ENCODE peak calls at places on chromosomes 11 and 22, in seven cellular contexts. I is H1, Z is HepG2, S is HCT116, L is K562, C is SK-N-SH, R is Panc1. Q is an unnamed sample.

GRCh38 chr11:72369786-72370185 is 64.5 kb downstream of the CLPB start:
- DNase-seq in I (no peak), Z (no peak), S (no peak), L (no peak), C (peak), R (no peak), Q (no peak)

GRCh38 chr11:34792143-34792542 is 124.0 kb downstream of the APIP start:
- DNase-seq in I (no peak), Z (no peak), S (no peak), L (peak), C (no peak), R (no peak), Q (no peak)

GRCh38 chr11:133809525-133810178 is 35.7 kb downstream of the SPATA19 start:
- DNase-seq in I (no peak), Z (no peak), S (no peak), L (no peak), C (no peak), R (no peak), Q (no peak)

GRCh38 chr11:68503792-68504191 is 43.2 kb downstream of the PPP6R3 start:
- DNase-seq in I (no peak), Z (no peak), S (no peak), L (no peak), C (no peak), R (no peak), Q (no peak)

GRCh38 chr11:111694851-111695250 is 71.3 kb downstream of the PPP2R1B start:
- DNase-seq in I (no peak), Z (no peak), S (no peak), L (no peak), C (no peak), R (no peak), Q (no peak)

GRCh38 chr11:92978226-92979111 is 9.0 kb downstream of the MTNR1B start:
- DNase-seq in I (no peak), Z (no peak), S (no peak), L (peak), C (peak), R (no peak), Q (no peak)

GRCh38 chr11:110076388-110076965 is 16.7 kb upstream of the ZC3H12C start:
- DNase-seq in I (no peak), Z (no peak), S (no peak), L (no peak), C (no peak), R (no peak), Q (no peak)

GRCh38 chr11:100869328-100869727 is 182.2 kb downstream of the ARHGAP42 start:
- DNase-seq in I (no peak), Z (no peak), S (no peak), L (no peak), C (no peak), R (no peak), Q (no peak)

GRCh38 chr11:12694182-12694531 is 19.9 kb downstream of the TEAD1 start:
- DNase-seq in I (no peak), Z (no peak), S (no peak), L (no peak), C (no peak), R (no peak), Q (no peak)

GRCh38 chr11:46039990-46040389 is 81.3 kb downstream of the PHF21A start:
- DNase-seq in I (no peak), Z (no peak), S (no peak), L (no peak), C (no peak), R (no peak), Q (no peak)

GRCh38 chr11:130403301-130403804 is 25.1 kb downstream of the ADAMTS8 start:
- DNase-seq in I (no peak), Z (no peak), S (no peak), L (no peak), C (no peak), R (peak), Q (no peak)

GRCh38 chr22:44567846-44568493 is 69.9 kb upstream of the RTL6 start:
- DNase-seq in I (no peak), Z (peak), S (peak), L (no peak), C (no peak), R (no peak), Q (no peak)

GRCh38 chr22:39558254-39558727 is 12.3 kb upstream of the CACNA1I start:
- DNase-seq in I (no peak), Z (no peak), S (no peak), L (no peak), C (peak), R (no peak), Q (no peak)

GRCh38 chr22:24001314-24001713 is 3.9 kb downstream of the GSTT4 start:
- DNase-seq in I (no peak), Z (no peak), S (no peak), L (no peak), C (peak), R (no peak), Q (no peak)

GRCh38 chr11:118609380-118610219 is 2.2 kb downstream of the PHLDB1 start:
- DNase-seq in I (no peak), Z (no peak), S (no peak), L (no peak), C (no peak), R (no peak), Q (no peak)

GRCh38 chr11:4467043-4467442 is 15.4 kb upstream of the OR52K1 start:
- DNase-seq in I (no peak), Z (no peak), S (no peak), L (no peak), C (no peak), R (no peak), Q (peak)

GRCh38 chr11:76656571-76657081 is 13.9 kb downstream of the LRRC32 start:
- DNase-seq in I (no peak), Z (no peak), S (no peak), L (no peak), C (peak), R (no peak), Q (no peak)

GRCh38 chr11:57310630-57311086 is 14.1 kb downstream of the TNKS1BP1 start:
- DNase-seq in I (no peak), Z (peak), S (no peak), L (no peak), C (no peak), R (no peak), Q (no peak)

GRCh38 chr11:120121914-120122473 is 15.9 kb downstream of the TRIM29 start:
- DNase-seq in I (no peak), Z (peak), S (no peak), L (no peak), C (no peak), R (no peak), Q (no peak)

GRCh38 chr11:71179877-71180276 is 72.5 kb downstream of the SHANK2 start:
- DNase-seq in I (no peak), Z (peak), S (no peak), L (no peak), C (no peak), R (no peak), Q (no peak)

GRCh38 chr22:46561435-46561905 is 24.1 kb upstream of the CELSR1 start:
- DNase-seq in I (no peak), Z (peak), S (peak), L (peak), C (peak), R (no peak), Q (peak)

GRCh38 chr22:49780281-49780991 is 47.2 kb downstream of the BRD1 start:
- DNase-seq in I (no peak), Z (no peak), S (no peak), L (no peak), C (no peak), R (no peak), Q (no peak)

GRCh38 chr11:16741473-16741872 is 3.0 kb downstream of the C11orf58 start:
- DNase-seq in I (no peak), Z (no peak), S (no peak), L (no peak), C (no peak), R (no peak), Q (no peak)

GRCh38 chr11:27757953-27758352 is 57.7 kb upstream of the BDNF start:
- DNase-seq in I (no peak), Z (no peak), S (no peak), L (no peak), C (no peak), R (no peak), Q (no peak)

GRCh38 chr22:19731361-19731725 is 8.0 kb downstream of the GP1BB start:
- DNase-seq in I (no peak), Z (no peak), S (no peak), L (no peak), C (no peak), R (no peak), Q (no peak)

GRCh38 chr11:17405232-17406005 is 17.0 kb upstream of the KCNJ11 start:
- DNase-seq in I (no peak), Z (peak), S (peak), L (no peak), C (peak), R (no peak), Q (no peak)

GRCh38 chr11:116534270-116534975 is 238.4 kb downstream of the BUD13 start:
- DNase-seq in I (no peak), Z (no peak), S (no peak), L (no peak), C (no peak), R (no peak), Q (no peak)

GRCh38 chr11:60899021-60899936 is 7.1 kb downstream of the PRPF19 start:
- DNase-seq in I (no peak), Z (peak), S (peak), L (peak), C (peak), R (peak), Q (no peak)

GRCh38 chr22:31093090-31093850 is 12.2 kb downstream of the SMTN start:
- DNase-seq in I (no peak), Z (no peak), S (no peak), L (no peak), C (peak), R (no peak), Q (no peak)
- TF ChIP-seq SIN3A in I (no peak), Z (no peak), S (no peak), L (no peak), C (no peak), R (no peak), Q (no peak)

DNA sequence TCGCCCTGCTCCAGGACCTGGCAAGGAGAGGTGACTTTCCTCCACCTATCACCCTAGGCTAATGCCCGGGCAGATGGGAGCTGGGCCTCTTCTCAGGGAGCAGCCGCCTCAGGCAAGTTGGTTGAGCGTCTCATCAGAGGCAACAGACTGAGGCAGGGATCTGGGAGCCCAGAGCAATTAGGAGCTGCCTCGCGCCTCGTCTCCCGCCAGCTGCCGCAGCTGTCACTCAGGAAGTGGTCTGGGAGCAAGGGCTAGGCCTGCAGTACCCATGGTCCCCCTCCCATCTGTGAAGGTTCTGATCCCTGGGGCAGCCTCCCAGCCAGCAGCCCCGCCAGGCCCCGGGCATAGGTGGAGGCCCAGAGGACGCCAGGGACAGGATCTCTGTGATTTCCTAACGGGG is 4.6 kb upstream of the CABP7 start:
- DNase-seq in I (no peak), Z (no peak), S (no peak), L (no peak), C (peak), R (no peak), Q (no peak)
- TF ChIP-seq SIN3A in I (no peak), Z (no peak), S (no peak), L (no peak), C (no peak), R (no peak), Q (no peak)

DNA sequence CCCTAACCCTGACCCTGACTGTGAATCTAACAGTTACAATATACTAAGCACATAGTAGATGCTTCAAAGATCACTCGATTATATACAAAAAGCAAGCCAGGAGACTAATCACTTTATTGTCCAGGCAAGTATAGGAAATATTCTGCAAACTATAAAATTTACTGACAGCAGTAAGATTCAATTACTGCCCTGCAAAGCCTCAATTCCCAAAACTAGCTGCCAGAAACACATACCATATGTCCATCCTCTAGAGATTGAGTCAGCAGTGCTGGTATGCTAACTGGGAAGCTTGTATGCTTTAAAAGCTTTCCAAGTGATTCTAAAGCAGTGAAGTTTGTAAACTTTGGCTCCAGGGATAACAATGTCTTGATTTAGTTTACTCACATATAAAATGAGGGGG is 26.1 kb downstream of the CSTF3 start:
- DNase-seq in I (no peak), Z (no peak), S (no peak), L (no peak), C (no peak), R (no peak), Q (no peak)
- TF ChIP-seq SIN3A in I (no peak), Z (no peak), S (no peak), L (no peak), C (peak), R (no peak), Q (no peak)

GRCh38 chr11:125952559-125952958 is 6.7 kb downstream of the VSIG10L2 start:
- DNase-seq in I (no peak), Z (no peak), S (no peak), L (no peak), C (no peak), R (no peak), Q (no peak)

GRCh38 chr11:125949271-125950177 is 3.7 kb downstream of the VSIG10L2 start:
- DNase-seq in I (no peak), Z (no peak), S (no peak), L (no peak), C (no peak), R (no peak), Q (no peak)

GRCh38 chr11:125950178-125950490 is 4.3 kb downstream of the VSIG10L2 start:
- DNase-seq in I (no peak), Z (no peak), S (no peak), L (no peak), C (no peak), R (no peak), Q (no peak)

GRCh38 chr11:125951731-125952130 is 5.9 kb downstream of the VSIG10L2 start:
- DNase-seq in I (no peak), Z (no peak), S (no peak), L (no peak), C (peak), R (no peak), Q (no peak)

GRCh38 chr11:125950696-125951645 is 5.1 kb downstream of the VSIG10L2 start:
- DNase-seq in I (no peak), Z (no peak), S (no peak), L (no peak), C (peak), R (no peak), Q (no peak)
- TF ChIP-seq SIN3A in I (no peak), Z (no peak), S (no peak), L (no peak), C (no peak), R (no peak), Q (no peak)

Q was measured in GM12878.